ENCODE peak calls at places on chromosomes 4 and X, in ten cellular contexts. G, R, L, B, M, T, Z, O, D and Y are unnamed samples.

GRCh38 chrX:17553451-17553850 is 178.5 kb downstream of the NHS start:
- DNase-seq in G (no peak), R (no peak), L (peak; percentile 49), B (no peak), M (no peak), T (peak; percentile 53), Z (no peak), O (peak; percentile 64), D (no peak), Y (no peak)

GRCh38 chrX:2457289-2458133 is 43.3 kb downstream of the DHRSX start:
- DNase-seq in G (no peak), R (no peak), L (no peak), B (no peak), M (no peak), T (no peak), Z (no peak), O (no peak), D (no peak), Y (no peak)

GRCh38 chr4:92305148-92305877 is 1.5 kb downstream of the GRID2 start:
- DNase-seq in G (no peak), R (peak; percentile 87), L (no peak), B (peak; percentile 71), M (peak; percentile 28), T (no peak), Z (peak; percentile 59), O (no peak), D (no peak), Y (peak; percentile 23)

GRCh38 chr4:80201326-80202151 is 4.2 kb downstream of the PRDM8 start:
- DNase-seq in G (no peak), R (peak; percentile 49), L (no peak), B (no peak), M (no peak), T (no peak), Z (no peak), O (peak; percentile 62), D (peak; percentile 83), Y (peak; percentile 62)

GRCh38 chr4:170651786-170652185 is 562.0 kb upstream of the AADAT start:
- DNase-seq in G (no peak), R (no peak), L (no peak), B (no peak), M (no peak), T (no peak), Z (no peak), O (no peak), D (no peak), Y (no peak)

GRCh38 chrX:9997524-9997923 is 30.4 kb downstream of the CLDN34 start:
- DNase-seq in G (no peak), R (no peak), L (no peak), B (no peak), M (no peak), T (no peak), Z (peak; percentile 83), O (no peak), D (no peak), Y (peak; percentile 41)

GRCh38 chr4:25235401-25235800 is 1.6 kb downstream of the PI4K2B start:
- DNase-seq in G (no peak), R (no peak), L (no peak), B (no peak), M (no peak), T (no peak), Z (no peak), O (no peak), D (no peak), Y (no peak)

GRCh38 chrX:3425031-3425430 is 78.6 kb upstream of the MXRA5 start:
- DNase-seq in G (no peak), R (peak; percentile 56), L (no peak), B (no peak), M (no peak), T (no peak), Z (no peak), O (no peak), D (no peak), Y (no peak)

GRCh38 chrX:22135171-22135711 is 103.1 kb downstream of the PHEX start:
- DNase-seq in G (no peak), R (peak; percentile 10), L (no peak), B (no peak), M (no peak), T (no peak), Z (peak; percentile 53), O (no peak), D (no peak), Y (no peak)

GRCh38 chr4:86132459-86132858 is 227.4 kb downstream of the MAPK10 start:
- DNase-seq in G (no peak), R (no peak), L (no peak), B (no peak), M (no peak), T (no peak), Z (no peak), O (no peak), D (no peak), Y (no peak)

GRCh38 chr4:93334003-93334402 is 494.6 kb upstream of the ATOH1 start:
- DNase-seq in G (no peak), R (no peak), L (no peak), B (no peak), M (no peak), T (no peak), Z (peak; percentile 18), O (no peak), D (no peak), Y (no peak)

GRCh38 chr4:156774422-156774821 is 197.2 kb downstream of the PDGFC start:
- DNase-seq in G (peak; percentile 67), R (no peak), L (no peak), B (peak; percentile 59), M (no peak), T (no peak), Z (no peak), O (peak; percentile 88), D (no peak), Y (no peak)

GRCh38 chr4:33226783-33227182 is 2506.6 kb downstream of the PCDH7 start:
- DNase-seq in G (no peak), R (no peak), L (no peak), B (no peak), M (no peak), T (no peak), Z (no peak), O (no peak), D (no peak), Y (no peak)

GRCh38 chrX:128973033-128973432 is 550.3 kb downstream of the SMARCA1 start:
- DNase-seq in G (no peak), R (no peak), L (no peak), B (no peak), M (no peak), T (no peak), Z (no peak), O (no peak), D (no peak), Y (no peak)

GRCh38 chrX:53695901-53696300 is 9.4 kb upstream of the HUWE1 start:
- DNase-seq in G (no peak), R (no peak), L (no peak), B (no peak), M (no peak), T (no peak), Z (no peak), O (no peak), D (no peak), Y (no peak)

GRCh38 chrX:154310991-154311541 is 15.5 kb downstream of the TKTL1 start:
- DNase-seq in G (no peak), R (no peak), L (no peak), B (no peak), M (no peak), T (no peak), Z (no peak), O (no peak), D (no peak), Y (no peak)

GRCh38 chrX:30253257-30253656 is 6.3 kb downstream of the MAGEB1 start:
- DNase-seq in G (no peak), R (no peak), L (no peak), B (no peak), M (no peak), T (no peak), Z (no peak), O (no peak), D (no peak), Y (peak; percentile 11)

GRCh38 chrX:7159132-7159861 is 11.3 kb upstream of the PUDP start:
- DNase-seq in G (no peak), R (no peak), L (no peak), B (no peak), M (peak; percentile 44), T (no peak), Z (no peak), O (no peak), D (no peak), Y (no peak)

GRCh38 chrX:65690057-65690855 is 22.8 kb downstream of the MSN start:
- DNase-seq in G (no peak), R (no peak), L (no peak), B (no peak), M (no peak), T (no peak), Z (no peak), O (peak; percentile 76), D (no peak), Y (no peak)

GRCh38 chr4:183636923-183637322 is 22.1 kb downstream of the RWDD4 start:
- DNase-seq in G (no peak), R (no peak), L (no peak), B (no peak), M (no peak), T (peak; percentile 36), Z (no peak), O (no peak), D (no peak), Y (no peak)

GRCh38 chrX:154294791-154295580 is at the start of gene TEX28:
- DNase-seq in G (no peak), R (no peak), L (no peak), B (no peak), M (no peak), T (no peak), Z (no peak), O (no peak), D (no peak), Y (no peak)

GRCh38 chr4:148284526-148285193 is 157.6 kb downstream of the NR3C2 start:
- DNase-seq in G (no peak), R (peak; percentile 31), L (no peak), B (no peak), M (no peak), T (no peak), Z (no peak), O (no peak), D (no peak), Y (no peak)
- TF ChIP-seq CTCF in G (no peak), R (no peak), L (no peak), B (peak; percentile 35), M (no peak), T (no peak), Z (peak; percentile 4), O (no peak), D (no peak), Y (no peak)

GRCh38 chr4:122679946-122680345 is 52.6 kb upstream of the BBS12 start:
- DNase-seq in G (no peak), R (no peak), L (no peak), B (no peak), M (no peak), T (no peak), Z (no peak), O (no peak), D (no peak), Y (no peak)
- TF ChIP-seq CTCF in G (no peak), R (no peak), L (no peak), B (no peak), M (no peak), T (no peak), Z (no peak), O (no peak), D (no peak), Y (no peak)

GRCh38 chr4:164012396-164013027 is 518.0 kb downstream of the TMA16 start:
- DNase-seq in G (no peak), R (peak; percentile 71), L (no peak), B (no peak), M (no peak), T (no peak), Z (peak; percentile 33), O (no peak), D (no peak), Y (peak; percentile 3)
- TF ChIP-seq CTCF in G (no peak), R (no peak), L (no peak), B (peak; percentile 17), M (no peak), T (no peak), Z (peak; percentile 51), O (no peak), D (peak; percentile 27), Y (no peak)

GRCh38 chrX:82081027-82081426 is 879.1 kb downstream of the SH3BGRL start:
- DNase-seq in G (no peak), R (peak; percentile 15), L (no peak), B (no peak), M (no peak), T (no peak), Z (no peak), O (no peak), D (no peak), Y (no peak)
- TF ChIP-seq CTCF in G (peak; percentile 12), R (no peak), L (no peak), B (no peak), M (no peak), T (no peak), Z (peak; percentile 28), O (no peak), D (no peak), Y (no peak)